ENCODE peak calls at places on chromosomes 16 and 17, in six cellular contexts. Y is heart left ventricle, Z is fibroblast of mammary gland, K is HCT116, A is stomach, W is Peyer's patch. C is an unnamed sample.
A peak's percentile ranks its signal among the peaks of the same experiment; 100 is the strongest.

GRCh38 chr17:1730345-1731193 is 6.1 kb downstream of the WDR81 start:
- DNase-seq in Y (peak; percentile 87), Z (peak; percentile 98), K (no peak), A (peak; percentile 61), W (no peak), C (no peak)

GRCh38 chr16:80047796-80048649 is 447.5 kb upstream of the MAF start:
- DNase-seq in Y (no peak), Z (no peak), K (no peak), A (no peak), W (no peak), C (no peak)

GRCh38 chr16:3175157-3176153 is 12.5 kb upstream of the OR1F1 start:
- DNase-seq in Y (no peak), Z (peak; percentile 75), K (peak; percentile 80), A (no peak), W (no peak), C (no peak)

GRCh38 chr17:10729334-10730193 is at the start of gene TMEM220:
- DNase-seq in Y (peak; percentile 83), Z (peak; percentile 63), K (no peak), A (peak; percentile 82), W (peak; percentile 70), C (peak; percentile 54)

GRCh38 chr17:9875441-9875840 is 29.6 kb downstream of the RCVRN start:
- DNase-seq in Y (no peak), Z (peak; percentile 86), K (no peak), A (no peak), W (no peak), C (no peak)

GRCh38 chr17:82464567-82464929 is 6.0 kb downstream of the NARF start:
- DNase-seq in Y (no peak), Z (no peak), K (no peak), A (no peak), W (no peak), C (no peak)

GRCh38 chr16:69276143-69277115 is 34.7 kb upstream of the VPS4A start:
- DNase-seq in Y (peak; percentile 65), Z (peak; percentile 99), K (no peak), A (no peak), W (no peak), C (no peak)

GRCh38 chr17:60926466-60927183 is 249.0 kb downstream of the BCAS3 start:
- DNase-seq in Y (no peak), Z (peak; percentile 14), K (no peak), A (no peak), W (no peak), C (no peak)

GRCh38 chr16:87074635-87075318 is 242.4 kb downstream of the C16orf95 start:
- DNase-seq in Y (no peak), Z (no peak), K (no peak), A (no peak), W (peak; percentile 32), C (no peak)

GRCh38 chr16:76854234-76854633 is 336.8 kb upstream of the MON1B start:
- DNase-seq in Y (no peak), Z (peak; percentile 8), K (no peak), A (no peak), W (no peak), C (no peak)

GRCh38 chr16:49495151-49495566 is 121.6 kb downstream of the C16orf78 start:
- DNase-seq in Y (no peak), Z (no peak), K (no peak), A (no peak), W (no peak), C (no peak)

GRCh38 chr16:29962344-29962994 is 590 bp downstream of the TMEM219 start:
- DNase-seq in Y (peak; percentile 46), Z (peak; percentile 40), K (no peak), A (peak; percentile 45), W (peak; percentile 35), C (no peak)

GRCh38 chr17:1168537-1169234 is 11.1 kb downstream of the ABR start:
- DNase-seq in Y (no peak), Z (no peak), K (no peak), A (no peak), W (no peak), C (no peak)

GRCh38 chr17:49787932-49788442 is 494 bp upstream of the KAT7 start:
- DNase-seq in Y (peak; percentile 31), Z (no peak), K (no peak), A (no peak), W (no peak), C (peak; percentile 24)

GRCh38 chr17:8147141-8147804 is 4.9 kb downstream of the PER1 start:
- DNase-seq in Y (no peak), Z (no peak), K (no peak), A (no peak), W (no peak), C (no peak)

GRCh38 chr16:29777576-29778360 is at the start of gene ZG16:
- DNase-seq in Y (no peak), Z (no peak), K (no peak), A (no peak), W (no peak), C (no peak)

DNA sequence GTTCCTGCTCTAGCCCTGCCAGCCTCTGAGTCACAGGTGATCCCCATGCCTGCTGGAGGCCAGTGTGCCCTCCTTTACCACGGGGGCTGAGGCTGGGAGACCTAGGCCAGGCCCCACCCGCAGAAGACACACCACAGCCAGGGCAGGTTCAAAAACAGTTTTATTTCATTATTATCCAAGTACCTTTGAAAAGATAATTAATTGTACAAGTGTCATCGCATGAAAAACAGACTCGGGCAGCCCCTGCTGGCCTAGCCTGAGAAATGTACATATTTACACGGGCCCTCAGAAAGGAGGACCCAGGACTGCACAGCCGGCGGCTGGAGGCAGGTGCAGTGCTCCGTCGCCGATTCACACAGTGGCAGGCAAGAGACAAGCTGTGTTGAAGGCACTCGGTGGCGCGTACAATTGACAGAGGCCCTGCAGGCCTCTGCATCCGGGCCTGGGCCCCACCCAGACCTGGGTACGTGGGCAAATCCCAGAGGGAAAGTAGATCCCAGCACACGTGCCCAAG is 4.4 kb downstream of the PDIA2 start:
- DNase-seq in Y (no peak), Z (no peak), K (no peak), A (peak; percentile 60), W (no peak), C (no peak)
- TF ChIP-seq CTCF in Y (no peak), Z (peak; percentile 8), K (no peak), A (peak; percentile 40), W (no peak), C (no peak)

DNA sequence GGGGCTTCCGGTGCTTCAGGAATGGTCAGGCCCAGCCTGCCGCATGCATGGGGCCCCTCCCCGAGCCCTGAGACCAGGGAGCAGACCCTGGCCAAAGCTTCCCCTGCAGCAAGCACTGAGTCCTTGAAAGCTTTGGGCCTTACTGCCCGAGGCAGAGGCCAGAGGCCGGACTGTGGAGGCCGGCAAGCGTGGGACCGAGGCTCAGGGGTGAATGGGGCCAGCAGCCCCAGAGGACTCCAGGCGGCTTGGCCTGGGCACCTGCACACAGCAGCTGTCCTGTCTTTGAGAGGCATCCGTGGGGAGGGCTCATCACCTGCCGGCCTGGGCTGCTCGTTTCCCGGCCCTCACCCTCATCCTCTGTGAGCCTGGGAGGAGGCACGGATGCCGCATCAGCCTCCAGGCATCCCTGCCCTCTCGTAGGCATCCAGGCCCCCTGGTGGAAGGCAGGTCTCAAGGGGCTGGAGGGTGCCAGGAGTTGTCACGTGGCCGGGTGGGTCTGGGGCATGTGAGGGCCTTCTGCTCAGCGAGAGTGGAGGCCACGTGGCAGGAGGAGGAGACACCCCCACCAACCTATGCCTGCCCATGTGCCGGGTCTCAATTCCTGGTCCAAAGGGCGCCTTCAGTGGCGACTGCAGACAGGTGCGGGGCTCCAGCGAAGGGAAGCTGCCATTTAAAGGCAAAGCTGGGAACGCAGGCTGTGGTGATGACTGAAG is 31.4 kb downstream of the CACNA1H start:
- DNase-seq in Y (no peak), Z (no peak), K (no peak), A (no peak), W (no peak), C (no peak)
- TF ChIP-seq CTCF in Y (no peak), Z (no peak), K (peak; percentile 29), A (no peak), W (no peak), C (no peak)

GRCh38 chr16:67445441-67445912 is 14.6 kb downstream of the HSD11B2 start:
- DNase-seq in Y (peak; percentile 51), Z (no peak), K (no peak), A (no peak), W (no peak), C (no peak)
- TF ChIP-seq CTCF in Y (no peak), Z (peak; percentile 9), K (no peak), A (no peak), W (no peak), C (no peak)

GRCh38 chr17:17526369-17526768 is 30.2 kb upstream of the RASD1 start:
- DNase-seq in Y (peak; percentile 62), Z (no peak), K (no peak), A (peak; percentile 56), W (no peak), C (no peak)
- TF ChIP-seq CTCF in Y (no peak), Z (no peak), K (no peak), A (no peak), W (no peak), C (no peak)

GRCh38 chr16:50844840-50845239 is 103.0 kb downstream of the CYLD start:
- DNase-seq in Y (no peak), Z (no peak), K (no peak), A (no peak), W (no peak), C (no peak)

GRCh38 chr16:50846511-50846910 is 104.6 kb downstream of the CYLD start:
- DNase-seq in Y (no peak), Z (no peak), K (no peak), A (no peak), W (no peak), C (no peak)

GRCh38 chr16:50847166-50847565 is 105.3 kb downstream of the CYLD start:
- DNase-seq in Y (no peak), Z (no peak), K (no peak), A (no peak), W (no peak), C (no peak)

GRCh38 chr16:50845296-50845695 is 103.4 kb downstream of the CYLD start:
- DNase-seq in Y (no peak), Z (no peak), K (no peak), A (no peak), W (no peak), C (no peak)

DNA sequence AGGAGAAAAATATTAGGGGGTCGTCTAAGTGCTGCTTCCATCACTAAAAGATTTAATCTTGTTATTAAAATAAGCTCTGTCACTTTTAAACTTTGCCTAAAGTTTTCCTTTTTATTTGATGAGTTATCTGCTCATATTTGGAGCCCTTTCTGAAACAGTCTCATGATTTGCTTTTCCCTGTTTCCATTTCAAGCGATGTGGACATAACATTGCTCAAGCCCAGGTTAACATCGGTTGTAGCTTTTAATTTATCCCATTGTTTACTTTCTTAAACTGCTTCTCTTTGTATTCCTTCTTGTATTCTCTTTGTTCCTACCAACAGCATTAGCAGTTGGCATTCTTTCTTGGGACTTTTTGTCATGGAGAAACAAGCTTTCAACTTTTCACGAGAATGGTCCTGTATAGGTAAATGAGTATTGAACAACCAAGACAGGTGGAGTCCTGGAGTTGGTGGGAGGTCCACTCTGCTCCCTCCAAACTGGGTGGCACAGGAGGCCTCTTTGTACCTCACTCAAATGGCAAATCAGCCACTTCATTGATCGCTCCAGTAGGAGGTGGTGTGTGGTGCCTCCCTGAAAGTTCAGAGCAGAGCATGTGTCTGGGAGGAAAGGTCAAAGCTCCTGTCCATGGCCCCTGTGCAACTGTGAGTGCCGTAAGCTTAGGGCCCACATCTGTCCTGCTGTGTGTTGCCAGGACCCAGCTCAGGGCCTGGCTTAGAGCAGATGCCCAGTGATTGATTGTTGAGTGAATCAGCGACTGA is 107.0 kb downstream of the CYLD start:
- DNase-seq in Y (no peak), Z (no peak), K (no peak), A (no peak), W (no peak), C (no peak)
- TF ChIP-seq CTCF in Y (no peak), Z (no peak), K (no peak), A (no peak), W (no peak), C (no peak)

C was measured in activated B cell treated with CpG ODN at 0.5 μM for 24 hours.